ENCODE peak calls at places on chromosomes 5 and 9, in five cellular contexts. U is ovary, Y is left ventricle myocardium inferior, N is neural crest cell, E is IMR-90. Q is an unnamed sample.

GRCh38 chr5:127957183-127957582 is 126.4 kb upstream of the SLC12A2 start:
- DNase-seq in E (peak), U (peak), Y (peak), N (no peak), Q (no peak)

GRCh38 chr5:50441479-50441815 is 359 bp upstream of the EMB start:
- DNase-seq in N (no peak), E (no peak), U (no peak), Y (no peak), Q (no peak)

GRCh38 chr5:64637144-64637543 is 53.2 kb upstream of the SHISAL2B start:
- DNase-seq in N (no peak), E (no peak), Y (no peak), U (no peak), Q (no peak)

GRCh38 chr9:129886226-129887174 is 51.2 kb downstream of the USP20 start:
- DNase-seq in Y (no peak), E (no peak), U (no peak), N (no peak), Q (no peak)

GRCh38 chr5:67287795-67288194 is 91.2 kb upstream of the CD180 start:
- DNase-seq in U (no peak), N (no peak), E (peak), Y (no peak), Q (no peak)

GRCh38 chr9:125807065-125807464 is 59.9 kb downstream of the PBX3 start:
- DNase-seq in N (no peak), E (peak), Y (no peak), U (no peak), Q (no peak)

GRCh38 chr9:35882265-35882848 is 12.2 kb upstream of the OR13J1 start:
- DNase-seq in U (peak), Y (peak), E (peak), N (peak), Q (peak)

GRCh38 chr5:157263586-157264090 is 2.3 kb upstream of the CYFIP2 start:
- DNase-seq in U (no peak), N (no peak), Y (no peak), E (no peak), Q (no peak)

GRCh38 chr5:170896779-170897178 is 35.0 kb downstream of the RANBP17 start:
- DNase-seq in E (peak), N (peak), U (no peak), Y (no peak), Q (no peak)

GRCh38 chr5:55821731-55822512 is 29.2 kb upstream of the IL31RA start:
- DNase-seq in U (peak), Y (no peak), N (peak), E (no peak), Q (no peak)

GRCh38 chr5:170159101-170159698 is 53.5 kb downstream of the FOXI1 start:
- DNase-seq in U (no peak), Y (no peak), N (no peak), E (peak), Q (no peak)

GRCh38 chr9:37840560-37841194 is 40.1 kb downstream of the DCAF10 start:
- DNase-seq in U (no peak), N (no peak), E (peak), Y (no peak), Q (no peak)

GRCh38 chr5:112735702-112736101 is 2.0 kb upstream of the APC start:
- DNase-seq in E (peak), U (no peak), Y (no peak), N (no peak), Q (no peak)

GRCh38 chr9:8762676-8763075 is 963.1 kb upstream of the DMAC1 start:
- DNase-seq in U (no peak), E (no peak), N (no peak), Y (no peak), Q (no peak)

GRCh38 chr5:178077751-178078150 is 35.6 kb upstream of the N4BP3 start:
- DNase-seq in Y (no peak), N (no peak), E (no peak), U (no peak), Q (no peak)

GRCh38 chr5:8840237-8840636 is 705.6 kb downstream of the SEMA5A start:
- DNase-seq in E (no peak), N (no peak), Y (no peak), U (no peak), Q (no peak)

GRCh38 chr5:145495741-145496140 is 339.4 kb downstream of the PRELID2 start:
- DNase-seq in Y (no peak), N (no peak), U (no peak), E (peak), Q (no peak)

GRCh38 chr5:90533794-90534193 is 4.4 kb upstream of the LYSMD3 start:
- DNase-seq in U (no peak), Y (no peak), N (no peak), E (no peak), Q (no peak)

GRCh38 chr9:127264462-127265040 is at the start of gene GARNL3:
- DNase-seq in Y (no peak), E (no peak), N (no peak), U (no peak), Q (no peak)

GRCh38 chr5:124371121-124371706 is 375.2 kb downstream of the ZNF608 start:
- DNase-seq in N (no peak), Y (peak), E (peak), U (no peak), Q (no peak)

GRCh38 chr9:71719585-71719984 is 48.7 kb downstream of the CEMIP2 start:
- DNase-seq in Y (no peak), U (no peak), E (peak), N (no peak), Q (no peak)

GRCh38 chr5:136781464-136781863 is 416.1 kb upstream of the TRPC7 start:
- DNase-seq in U (no peak), E (peak), N (no peak), Y (no peak), Q (no peak)

GRCh38 chr9:132674485-132674884 is 4.2 kb downstream of the GTF3C4 start:
- DNase-seq in U (no peak), Y (no peak), N (no peak), E (no peak), Q (no peak)

GRCh38 chr9:80485420-80485819 is 913.7 kb downstream of the TLE4 start:
- DNase-seq in N (no peak), U (no peak), E (peak), Y (no peak), Q (no peak)

GRCh38 chr5:172769598-172770373 is 1.2 kb downstream of the DUSP1 start:
- DNase-seq in N (no peak), U (peak), Y (no peak), E (peak), Q (no peak)

GRCh38 chr5:78236046-78236445 is 58.5 kb downstream of the AP3B1 start:
- DNase-seq in E (peak), N (no peak), Y (no peak), U (no peak), Q (no peak)

GRCh38 chr5:80935811-80936385 is 24.3 kb upstream of the RASGRF2 start:
- DNase-seq in E (no peak), Y (no peak), N (no peak), U (no peak), Q (no peak)

GRCh38 chr5:112479418-112479817 is 60.3 kb upstream of the EPB41L4A start:
- DNase-seq in N (no peak), U (no peak), Y (no peak), E (peak), Q (no peak)

GRCh38 chr9:87786423-87786822 is 60.5 kb downstream of the CTSL start:
- DNase-seq in Y (no peak), N (no peak), U (no peak), E (no peak), Q (no peak)

GRCh38 chr9:112121633-112122032 is 53.5 kb downstream of the SUSD1 start:
- DNase-seq in Y (no peak), N (no peak), E (no peak), U (no peak), Q (no peak)

GRCh38 chr9:69149321-69149807 is 24.7 kb upstream of the TJP2 start:
- DNase-seq in U (no peak), N (no peak), E (peak), Y (no peak), Q (no peak)

GRCh38 chr5:72133212-72133990 is 26.1 kb downstream of the MAP1B start:
- DNase-seq in Y (no peak), E (peak), N (no peak), U (no peak), Q (no peak)

GRCh38 chr9:69758981-69759477 is 782 bp downstream of the PTAR1 start:
- DNase-seq in U (no peak), N (no peak), Y (no peak), E (no peak), Q (no peak)

GRCh38 chr9:88738708-88739107 is 203.7 kb downstream of the NXNL2 start:
- DNase-seq in N (no peak), E (peak), U (no peak), Y (no peak), Q (no peak)

GRCh38 chr5:133552925-133553525 is 59.3 kb downstream of the FSTL4 start:
- DNase-seq in U (no peak), E (peak), N (peak), Y (no peak), Q (peak)

GRCh38 chr5:151772029-151772867 is 494 bp downstream of the G3BP1 start:
- DNase-seq in Y (peak), U (no peak), N (peak), E (no peak), Q (no peak)

DNA sequence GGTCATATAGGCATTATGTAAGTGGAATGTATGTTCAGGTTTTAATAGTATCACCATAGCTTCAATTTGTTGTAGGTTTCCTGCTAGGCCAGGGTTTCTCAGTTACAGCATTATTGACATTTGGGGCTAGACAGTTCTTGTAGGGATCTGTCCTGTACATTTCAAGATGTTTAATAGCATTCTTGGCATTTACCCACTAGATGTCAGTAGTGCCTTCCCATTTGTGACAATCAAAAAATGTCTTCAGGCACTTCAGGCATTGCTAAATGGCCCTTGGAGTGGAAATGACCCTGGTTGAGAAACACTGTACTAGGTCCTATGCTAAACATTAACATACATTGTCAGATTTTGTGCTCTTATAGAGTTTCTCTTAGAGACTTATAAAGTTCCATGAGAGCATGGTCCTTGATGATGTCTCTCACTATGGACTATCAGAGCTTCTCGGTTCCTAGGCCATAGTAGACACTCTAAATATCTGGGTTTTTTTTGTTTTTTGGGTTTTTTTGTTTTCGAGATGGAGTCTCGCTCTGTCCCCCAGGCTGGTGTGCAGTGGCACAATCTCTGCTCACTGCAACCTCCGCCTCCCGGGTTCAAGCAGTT is 1.4 kb downstream of the KIF20A start:
- DNase-seq in U (no peak), E (peak), Y (no peak), N (peak), Q (no peak)
- TF ChIP-seq CTCF in U (no peak), E (peak), Y (peak), N (peak), Q (no peak)

DNA sequence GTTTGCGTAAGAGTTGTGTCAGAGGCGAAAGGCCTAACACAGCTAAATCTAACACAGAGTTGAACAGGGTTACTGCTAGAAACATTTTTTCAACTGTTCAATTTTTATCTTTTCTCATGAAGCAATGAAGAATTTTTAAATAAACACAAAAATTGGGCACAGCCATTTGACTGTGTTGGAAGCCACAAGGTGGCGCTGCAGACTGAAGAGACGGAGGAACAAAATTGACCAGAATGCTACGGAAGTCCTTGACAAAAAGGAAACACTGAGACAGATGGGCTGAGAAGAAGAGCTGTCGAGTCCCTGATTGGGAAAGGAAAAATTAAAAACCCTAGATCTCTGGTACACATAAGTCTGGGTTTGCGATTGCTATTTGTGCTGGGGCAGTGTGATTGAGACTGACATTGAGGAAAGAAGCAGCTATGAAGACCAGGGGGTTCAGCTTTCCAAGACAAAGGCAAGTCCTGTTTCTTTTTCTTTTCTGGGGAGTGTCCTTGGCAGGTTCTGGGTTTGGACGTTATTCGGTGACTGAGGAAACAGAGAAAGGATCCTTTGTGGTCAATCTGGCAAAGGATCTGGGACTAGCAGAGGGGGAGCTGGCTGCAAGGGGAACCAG is at the start of gene PCDHB9:
- DNase-seq in U (no peak), E (peak), Y (no peak), N (peak), Q (no peak)
- TF ChIP-seq CTCF in U (no peak), E (peak), Y (peak), N (peak), Q (peak)

DNA sequence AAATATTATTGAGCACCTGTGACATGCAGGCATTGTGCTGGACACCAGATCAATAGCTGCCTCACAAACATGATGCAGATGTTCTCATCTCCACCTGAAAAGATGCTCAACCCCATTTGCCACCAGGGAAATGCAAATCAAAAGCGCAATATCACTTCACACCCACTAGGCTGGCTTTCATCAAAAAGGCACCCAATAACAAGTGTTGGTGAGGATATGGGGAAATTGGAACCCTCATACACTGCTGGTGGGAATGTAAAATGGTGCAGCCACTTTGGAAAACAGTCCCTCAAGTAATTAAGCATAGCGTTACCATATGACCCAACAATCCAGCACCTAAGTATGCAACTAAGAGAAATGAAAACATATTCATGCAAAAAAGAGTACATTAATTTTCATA is 24.7 kb downstream of the FGF1 start:
- DNase-seq in U (no peak), E (no peak), N (no peak), Y (no peak), Q (no peak)
- TF ChIP-seq CTCF in U (no peak), E (no peak), N (no peak), Y (no peak), Q (peak)

DNA sequence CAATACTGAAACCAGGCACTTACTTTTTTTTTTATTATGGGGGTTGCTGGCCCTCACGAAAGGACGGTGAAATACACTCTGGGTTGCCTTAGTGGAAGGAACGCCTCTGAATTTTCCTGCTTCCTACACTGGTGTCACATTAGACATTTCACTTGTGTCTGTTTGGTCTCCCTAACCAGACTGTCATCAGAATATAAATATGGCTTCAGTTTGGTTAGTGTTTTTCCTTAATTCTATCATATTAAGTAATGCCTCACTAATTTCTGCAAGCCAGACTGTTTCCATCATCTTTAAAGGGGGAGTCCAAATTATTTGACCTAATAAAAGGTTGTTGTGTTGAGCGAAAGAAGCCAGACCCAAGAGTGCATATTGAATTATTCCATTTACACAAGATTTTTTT is 4.7 kb downstream of the GLIS3 start:
- DNase-seq in Y (no peak), E (no peak), N (no peak), U (no peak), Q (no peak)
- TF ChIP-seq CTCF in Y (no peak), E (no peak), N (no peak), U (no peak), Q (no peak)

DNA sequence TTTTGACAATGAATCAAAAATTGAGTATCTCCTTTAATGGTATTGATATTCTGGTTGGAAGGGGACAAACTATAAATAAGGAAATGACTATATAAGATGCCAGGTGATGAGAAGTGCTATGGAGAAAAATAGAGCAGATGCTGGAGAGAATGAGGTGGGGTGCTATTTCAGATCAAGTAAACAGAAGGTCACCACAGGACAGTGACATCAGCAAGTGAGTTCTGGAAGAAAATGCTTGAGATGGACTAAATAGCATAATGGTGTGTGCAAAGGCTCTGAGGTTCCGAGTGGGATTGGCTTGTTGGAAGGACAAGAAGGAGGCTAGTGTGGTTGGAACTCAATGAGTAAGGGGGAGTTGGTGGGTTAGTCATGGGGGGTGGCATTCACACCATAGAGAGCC is 157.5 kb upstream of the SGCD start:
- DNase-seq in U (no peak), E (no peak), Y (no peak), N (no peak), Q (no peak)
- TF ChIP-seq CTCF in U (no peak), E (no peak), Y (no peak), N (no peak), Q (no peak)

GRCh38 chr5:103224894-103225246 is 33.7 kb upstream of the MACIR start:
- DNase-seq in U (no peak), Y (no peak), N (no peak), E (no peak), Q (no peak)

GRCh38 chr5:103228588-103228987 is 30.0 kb upstream of the MACIR start:
- DNase-seq in Y (no peak), E (no peak), U (no peak), N (no peak), Q (no peak)

GRCh38 chr5:103224118-103224893 is 34.3 kb upstream of the MACIR start:
- DNase-seq in Y (no peak), U (no peak), N (peak), E (peak), Q (no peak)

GRCh38 chr5:103232393-103232999 is 26.1 kb upstream of the MACIR start:
- DNase-seq in U (no peak), E (peak), Y (no peak), N (no peak), Q (no peak)

DNA sequence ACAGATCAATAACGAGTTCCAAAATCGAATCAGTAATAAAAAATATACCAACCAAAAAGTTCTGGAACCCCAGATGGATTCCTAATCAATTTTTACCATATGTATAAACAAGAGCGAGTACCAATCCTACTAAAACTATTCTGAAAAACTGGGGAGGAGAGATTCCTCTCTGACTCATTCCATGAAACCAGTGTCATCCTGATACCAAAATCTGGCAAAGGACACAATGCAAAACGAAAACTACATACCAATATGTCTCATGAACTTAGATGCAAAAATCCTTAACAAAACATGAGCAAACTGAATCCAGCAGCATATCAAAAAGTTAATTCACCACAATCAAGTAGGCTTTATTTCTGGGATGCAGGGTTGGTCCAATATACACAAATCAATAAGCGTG is 30.5 kb upstream of the MACIR start:
- DNase-seq in N (no peak), E (no peak), Y (no peak), U (no peak), Q (no peak)
- TF ChIP-seq CTCF in N (no peak), E (no peak), Y (no peak), U (no peak), Q (no peak)

GRCh38 chr5:53261245-53261644 is 151.7 kb upstream of the MOCS2 start:
- DNase-seq in U (no peak), E (peak), Y (no peak), N (no peak), Q (no peak)

GRCh38 chr5:53265043-53265442 is 155.5 kb upstream of the MOCS2 start:
- DNase-seq in N (no peak), U (no peak), E (peak), Y (no peak), Q (no peak)

GRCh38 chr5:53260446-53260845 is 150.9 kb upstream of the MOCS2 start:
- DNase-seq in U (no peak), E (no peak), Y (no peak), N (no peak), Q (no peak)

GRCh38 chr5:53263151-53263550 is 153.6 kb upstream of the MOCS2 start:
- DNase-seq in E (no peak), Y (no peak), U (no peak), N (no peak), Q (no peak)

GRCh38 chr5:53262348-53262970 is 152.9 kb upstream of the MOCS2 start:
- DNase-seq in E (peak), Y (no peak), U (no peak), N (no peak), Q (no peak)
- TF ChIP-seq CTCF in E (peak), Y (peak), U (peak), N (peak), Q (no peak)

DNA sequence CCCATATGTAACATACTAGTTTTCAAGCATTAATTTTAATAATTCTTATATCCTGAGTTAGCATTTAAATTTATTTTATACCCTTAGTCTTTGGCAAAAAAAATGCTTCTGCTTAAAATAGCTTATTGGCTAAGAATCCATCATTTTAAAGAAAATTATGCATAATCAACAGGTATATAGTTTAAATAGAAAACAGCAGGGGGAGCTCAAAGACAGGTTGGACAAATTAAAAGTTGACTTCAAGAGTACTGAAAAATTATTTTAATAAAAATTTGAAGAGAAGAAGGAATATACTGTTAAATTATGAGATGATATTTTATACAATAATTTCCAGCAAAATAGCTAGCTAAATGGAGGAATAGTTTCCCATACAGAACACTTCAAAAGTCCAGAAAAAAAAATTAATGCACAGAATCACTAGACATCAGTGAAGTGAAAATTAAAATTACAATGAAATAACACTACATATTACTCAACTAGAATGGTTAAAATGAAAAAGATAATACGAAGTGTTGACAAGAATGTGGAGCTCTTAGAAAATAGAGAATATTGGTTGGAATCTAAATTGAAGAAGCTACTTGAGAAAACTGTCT is 387.1 kb downstream of the PDE4D start:
- DNase-seq in U (no peak), Y (no peak), N (no peak), E (peak), Q (no peak)
- TF ChIP-seq CTCF in U (no peak), Y (peak), N (peak), E (peak), Q (peak)